ENCODE peak calls at places on chromosomes 6 and 20, in eight cellular contexts. U, M, P, O, A, V, K and L are unnamed samples.
A peak's percentile ranks its signal among the peaks of the same experiment; 100 is the strongest.

GRCh38 chr20:20677186-20677585 is 35.3 kb downstream of the RALGAPA2 start:
- DNase-seq in A (no peak), V (no peak), K (peak; percentile 17), M (no peak), O (peak; percentile 71), U (no peak), P (no peak), L (no peak)

GRCh38 chr6:107108201-107108890 is 7.0 kb downstream of the BEND3 start:
- DNase-seq in A (no peak), U (no peak), K (no peak), P (peak; percentile 56), M (no peak), V (no peak), O (peak; percentile 10), L (no peak)

GRCh38 chr6:27279513-27280063 is 32.1 kb downstream of the PRSS16 start:
- DNase-seq in A (no peak), K (no peak), M (no peak), U (no peak), P (no peak), O (no peak), V (no peak), L (no peak)

GRCh38 chr20:62360854-62361798 is 6.0 kb downstream of the LAMA5 start:
- DNase-seq in M (no peak), A (peak; percentile 21), V (no peak), P (no peak), U (no peak), O (no peak), K (no peak), L (no peak)

GRCh38 chr6:43211960-43212359 is 17.3 kb downstream of the DNPH1 start:
- DNase-seq in P (no peak), O (no peak), V (no peak), K (no peak), U (no peak), A (no peak), M (no peak), L (no peak)

GRCh38 chr6:65989676-65990075 is 282.6 kb upstream of the EYS start:
- DNase-seq in A (no peak), O (no peak), K (no peak), U (no peak), V (no peak), P (no peak), M (no peak), L (no peak)

GRCh38 chr6:53903357-53903756 is 108.6 kb downstream of the LRRC1 start:
- DNase-seq in V (no peak), U (no peak), O (no peak), A (no peak), K (no peak), P (no peak), M (no peak), L (no peak)

GRCh38 chr20:22312744-22313346 is 271.5 kb downstream of the FOXA2 start:
- DNase-seq in O (peak; percentile 68), V (no peak), M (no peak), K (peak; percentile 61), U (no peak), A (peak; percentile 38), P (no peak), L (peak; percentile 32)

GRCh38 chr6:127550403-127550802 is 26.6 kb upstream of the C6orf58 start:
- DNase-seq in A (no peak), U (peak; percentile 46), K (peak; percentile 49), P (no peak), M (no peak), O (peak; percentile 58), V (no peak), L (peak; percentile 44)

GRCh38 chr20:37201827-37202162 is 22.4 kb upstream of the MROH8 start:
- DNase-seq in A (no peak), V (no peak), K (no peak), O (no peak), P (no peak), M (no peak), U (no peak), L (peak; percentile 19)

GRCh38 chr20:37200376-37200775 is 21.0 kb upstream of the MROH8 start:
- DNase-seq in V (no peak), A (no peak), P (no peak), U (no peak), K (no peak), O (no peak), M (no peak), L (no peak)

GRCh38 chr20:37204056-37204455 is 24.7 kb upstream of the MROH8 start:
- DNase-seq in A (no peak), U (no peak), M (no peak), P (no peak), V (no peak), O (no peak), K (no peak), L (no peak)

GRCh38 chr20:37200926-37201826 is 21.8 kb upstream of the MROH8 start:
- DNase-seq in A (no peak), U (no peak), O (no peak), V (no peak), M (no peak), K (no peak), P (no peak), L (peak; percentile 19)

DNA sequence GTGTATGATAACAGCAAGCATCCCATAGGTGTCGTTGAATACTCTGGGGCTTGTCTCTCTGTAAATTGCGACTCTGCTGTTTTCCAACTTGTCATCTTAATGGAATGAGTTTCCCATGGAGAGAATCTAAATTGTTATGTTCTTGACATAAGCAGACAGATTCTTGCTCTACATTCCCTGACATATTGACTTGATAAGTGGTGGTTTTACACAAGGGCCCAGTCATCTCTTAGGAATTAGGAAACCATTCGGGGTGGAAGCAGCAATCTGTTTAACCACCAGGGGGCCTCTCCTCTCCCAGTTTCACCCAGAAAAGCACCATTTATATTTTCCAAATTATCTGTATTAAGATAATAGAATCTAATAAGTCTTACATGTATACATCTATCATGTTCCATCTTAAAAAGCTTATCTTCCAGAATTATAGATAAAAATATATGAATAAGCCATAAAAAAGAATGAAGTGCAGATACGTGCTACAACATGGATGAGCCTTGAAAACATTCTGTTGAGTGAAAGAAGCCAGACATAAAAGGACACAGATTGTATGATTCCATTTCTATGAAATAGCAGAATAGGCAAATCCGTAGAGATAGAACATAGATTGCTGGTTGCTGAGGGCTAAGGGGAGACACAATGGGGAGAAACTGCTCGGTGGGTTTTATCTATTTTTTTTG is 23.1 kb upstream of the MROH8 start:
- DNase-seq in P (peak; percentile 37), V (peak; percentile 54), U (peak; percentile 92), A (peak; percentile 65), O (peak; percentile 87), K (peak; percentile 96), M (no peak), L (peak; percentile 97)
- H3K4me3 ChIP-seq in P (no peak overlapping the region), V (no peak overlapping the region), U (peak overlapping the region; percentile 26), A (no peak overlapping the region), O (no peak overlapping the region), K (peak overlapping the region; percentile 5), M (no peak overlapping the region), L (peak overlapping the region; percentile 37)

GRCh38 chr6:37302086-37302686 is 44.2 kb upstream of the TMEM217 start:
- DNase-seq in M (no peak), K (no peak), V (no peak), A (no peak), U (no peak), O (peak; percentile 16), P (no peak), L (no peak)

GRCh38 chr6:37304766-37305165 is 46.8 kb upstream of the TMEM217 start:
- DNase-seq in P (no peak), K (no peak), M (no peak), A (no peak), O (no peak), V (no peak), U (no peak), L (no peak)

GRCh38 chr6:37303091-37303620 is 45.2 kb upstream of the TMEM217 start:
- DNase-seq in O (peak; percentile 28), K (no peak), M (no peak), A (no peak), U (no peak), P (no peak), V (no peak), L (no peak)

GRCh38 chr6:37306026-37306425 is 47.8 kb upstream of the RNF8 start:
- DNase-seq in M (no peak), K (no peak), P (no peak), O (peak; percentile 63), U (no peak), A (no peak), V (no peak), L (no peak)

DNA sequence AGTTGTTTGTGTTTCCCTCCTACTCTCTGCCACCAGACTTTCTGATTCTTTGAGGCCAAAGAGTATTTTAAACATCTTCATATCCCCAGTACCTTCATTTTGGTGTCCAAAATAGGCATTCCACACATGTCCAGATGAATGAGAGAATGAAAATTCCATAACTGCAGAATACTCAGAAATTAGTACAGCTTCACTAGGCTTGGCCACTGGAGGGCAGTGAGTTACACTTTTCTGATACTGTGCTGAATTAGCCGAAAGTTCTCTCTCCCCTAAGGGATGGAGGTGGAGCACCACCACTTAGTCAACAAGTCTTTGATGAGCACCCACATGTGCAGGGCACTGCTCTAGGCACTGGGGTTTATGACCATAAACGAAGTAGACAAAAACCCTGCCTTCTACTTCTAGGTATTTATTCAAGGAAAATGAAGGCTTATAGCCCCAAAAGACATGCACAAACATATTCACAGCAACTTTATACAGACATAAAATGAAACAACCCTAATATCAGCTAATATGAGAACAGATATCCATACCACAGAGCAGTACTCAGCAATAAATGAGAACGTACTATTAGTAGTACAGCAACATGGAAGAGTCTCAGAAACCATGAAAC is 46.1 kb upstream of the TMEM217 start:
- DNase-seq in A (no peak), M (no peak), O (peak; percentile 64), P (no peak), K (peak; percentile 64), U (no peak), V (no peak), L (peak; percentile 67)
- TF ChIP-seq CTCF in A (peak; percentile 55), M (no peak), O (peak; percentile 70), P (peak; percentile 42), K (peak; percentile 69), U (peak; percentile 76), V (no peak), L (peak; percentile 78)

GRCh38 chr6:167768471-167769215 is 58.1 kb upstream of the AFDN start:
- DNase-seq in U (no peak), O (no peak), V (no peak), M (no peak), P (no peak), K (no peak), A (no peak), L (no peak)
- H3K4me3 ChIP-seq in U (no peak overlapping the region), O (no peak overlapping the region), V (no peak overlapping the region), M (no peak overlapping the region), P (no peak overlapping the region), K (no peak overlapping the region), A (no peak overlapping the region), L (no peak overlapping the region)

GRCh38 chr20:25279403-25279802 is 31.5 kb downstream of the PYGB start:
- DNase-seq in K (no peak), V (no peak), P (no peak), O (peak; percentile 22), M (no peak), U (no peak), A (peak; percentile 6), L (no peak)

GRCh38 chr20:25282034-25282781 is 34.3 kb downstream of the PYGB start:
- DNase-seq in K (no peak), O (no peak), U (no peak), V (no peak), P (no peak), A (peak; percentile 12), M (peak; percentile 6), L (no peak)

GRCh38 chr20:25281541-25281991 is 33.7 kb downstream of the PYGB start:
- DNase-seq in V (no peak), A (peak; percentile 4), U (no peak), P (peak; percentile 85), M (peak; percentile 3), O (no peak), K (no peak), L (no peak)

GRCh38 chr20:25280051-25280573 is 32.2 kb downstream of the PYGB start:
- DNase-seq in M (peak; percentile 9), V (no peak), A (peak; percentile 7), O (no peak), K (no peak), U (no peak), P (no peak), L (no peak)

GRCh38 chr20:25280574-25281535 is 33.0 kb downstream of the PYGB start:
- DNase-seq in A (peak; percentile 11), U (no peak), M (peak; percentile 7), O (no peak), V (no peak), K (no peak), P (no peak), L (no peak)
- TF ChIP-seq CTCF in A (no peak), U (no peak), M (no peak), O (no peak), V (no peak), K (no peak), P (no peak), L (no peak)